ENCODE peak calls at places on chromosome 18, in five cellular contexts. B is WERI-Rb-1; X is mucosa of descending colon; G is HFFc6; T is activated CD8-positive, alpha-beta T cell treated with anti-CD3 and anti-CD28 coated beads for 36 hours. U is an unnamed sample.

GRCh38 chr18:37435996-37436395 is 129.6 kb downstream of the CELF4 start:
- DNase-seq in B (no peak), X (no peak), G (no peak), T (no peak), U (no peak)

GRCh38 chr18:11847811-11848210 is 3.4 kb upstream of the CHMP1B start:
- DNase-seq in B (no peak), X (no peak), G (no peak), T (no peak), U (no peak)

GRCh38 chr18:62982600-62983251 is 267.4 kb downstream of the PHLPP1 start:
- DNase-seq in B (peak), X (peak), G (peak), T (peak), U (peak)

GRCh38 chr18:9736942-9737813 is 29.1 kb downstream of the RAB31 start:
- DNase-seq in B (no peak), X (no peak), G (peak), T (no peak), U (no peak)

GRCh38 chr18:28177828-28178635 is 1.1 kb upstream of the CDH2 start:
- DNase-seq in B (peak), X (no peak), G (peak), T (no peak), U (peak)

GRCh38 chr18:30254331-30254730 is 788.2 kb downstream of the DSC3 start:
- DNase-seq in B (no peak), X (no peak), G (no peak), T (no peak), U (no peak)

GRCh38 chr18:80232710-80233109 is 14.6 kb downstream of the PARD6G start:
- DNase-seq in B (no peak), X (no peak), G (no peak), T (no peak), U (no peak)

GRCh38 chr18:11845653-11846052 is 5.6 kb upstream of the CHMP1B start:
- DNase-seq in B (no peak), X (no peak), G (no peak), T (no peak), U (no peak)

GRCh38 chr18:75582406-75582821 is 154.9 kb upstream of the SMIM21 start:
- DNase-seq in B (no peak), X (no peak), G (no peak), T (no peak), U (no peak)

GRCh38 chr18:23871410-23871809 is 143.1 kb upstream of the TTC39C start:
- DNase-seq in B (no peak), X (peak), G (no peak), T (peak), U (peak)

GRCh38 chr18:12946549-12947354 is 1.1 kb upstream of the SEH1L start:
- DNase-seq in B (peak), X (no peak), G (peak), T (peak), U (peak)

GRCh38 chr18:35045121-35045520 is 3.9 kb downstream of the MAPRE2 start:
- DNase-seq in B (no peak), X (no peak), G (peak), T (no peak), U (no peak)

GRCh38 chr18:77935342-77935741 is 685.7 kb downstream of the GALR1 start:
- DNase-seq in B (no peak), X (no peak), G (no peak), T (no peak), U (no peak)

GRCh38 chr18:79485788-79486355 is 90.1 kb downstream of the NFATC1 start:
- DNase-seq in B (no peak), X (no peak), G (peak), T (peak), U (no peak)

GRCh38 chr18:58578321-58578720 is 50.6 kb downstream of the ALPK2 start:
- DNase-seq in B (peak), X (no peak), G (no peak), T (no peak), U (no peak)

GRCh38 chr18:45102863-45103262 is 422.2 kb downstream of the SETBP1 start:
- DNase-seq in B (no peak), X (no peak), G (no peak), T (no peak), U (no peak)

GRCh38 chr18:28768791-28769768 is 592.1 kb upstream of the CDH2 start:
- DNase-seq in B (no peak), X (no peak), G (no peak), T (no peak), U (no peak)

DNA sequence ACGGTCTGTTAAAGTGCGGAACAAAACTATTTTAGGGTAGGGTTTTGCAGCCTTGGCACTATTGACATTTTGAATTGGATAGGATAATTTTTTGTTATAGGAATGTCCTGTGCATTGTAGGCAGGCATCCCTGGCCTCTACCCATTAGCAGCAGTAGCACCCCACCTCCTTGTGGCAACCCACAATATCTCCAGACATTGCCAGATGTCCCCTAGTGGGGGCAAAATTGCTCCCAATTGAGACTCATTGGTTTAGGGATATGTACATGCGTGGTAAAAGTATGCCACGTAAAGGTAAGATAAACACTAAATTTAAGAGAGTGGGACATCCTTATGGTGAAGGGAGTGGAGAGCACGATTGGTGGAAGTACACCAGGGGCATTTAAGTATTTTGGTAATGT is 4.6 kb downstream of the MIB1 start:
- DNase-seq in B (no peak), X (no peak), G (no peak), T (no peak), U (no peak)
- TF ChIP-seq CTCF in B (peak), X (no peak), G (peak), T (no peak), U (no peak)

GRCh38 chr18:59696311-59697235 is 650 bp downstream of the CCBE1 start:
- DNase-seq in B (peak), X (no peak), G (peak), T (peak), U (no peak)
- TF ChIP-seq CTCF in B (no peak), X (no peak), G (no peak), T (no peak), U (no peak)

GRCh38 chr18:46888965-46889364 is 28.3 kb downstream of the PIAS2 start:
- DNase-seq in B (no peak), X (no peak), G (no peak), T (no peak), U (no peak)

GRCh38 chr18:46892842-46893241 is 24.5 kb downstream of the PIAS2 start:
- DNase-seq in B (no peak), X (no peak), G (no peak), T (no peak), U (no peak)

GRCh38 chr18:46891742-46892214 is 25.5 kb downstream of the PIAS2 start:
- DNase-seq in B (no peak), X (no peak), G (no peak), T (peak), U (no peak)

GRCh38 chr18:46893360-46893759 is 23.9 kb downstream of the PIAS2 start:
- DNase-seq in B (no peak), X (no peak), G (no peak), T (no peak), U (no peak)

DNA sequence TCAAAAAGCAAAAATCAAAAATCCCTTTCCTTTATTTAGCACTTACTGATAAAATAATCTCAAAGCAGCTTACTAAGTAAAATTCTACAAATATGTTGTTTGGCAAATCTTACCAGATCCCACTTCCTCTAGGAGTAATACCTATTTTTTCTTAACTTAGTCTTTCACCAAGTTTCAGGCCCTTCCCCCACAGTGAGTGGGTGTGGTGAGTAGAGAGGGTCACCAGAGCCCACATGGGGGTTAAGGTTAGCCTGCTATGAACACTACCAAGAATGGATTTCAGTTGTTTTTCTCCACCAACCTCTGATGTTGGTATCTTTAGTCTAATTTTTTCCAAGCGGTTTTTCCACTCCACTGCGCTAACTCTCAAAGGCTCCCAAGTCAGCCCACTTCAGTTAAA is 23.2 kb downstream of the PIAS2 start:
- DNase-seq in B (no peak), X (no peak), G (no peak), T (peak), U (no peak)
- TF ChIP-seq CTCF in B (no peak), X (no peak), G (no peak), T (no peak), U (no peak)

DNA sequence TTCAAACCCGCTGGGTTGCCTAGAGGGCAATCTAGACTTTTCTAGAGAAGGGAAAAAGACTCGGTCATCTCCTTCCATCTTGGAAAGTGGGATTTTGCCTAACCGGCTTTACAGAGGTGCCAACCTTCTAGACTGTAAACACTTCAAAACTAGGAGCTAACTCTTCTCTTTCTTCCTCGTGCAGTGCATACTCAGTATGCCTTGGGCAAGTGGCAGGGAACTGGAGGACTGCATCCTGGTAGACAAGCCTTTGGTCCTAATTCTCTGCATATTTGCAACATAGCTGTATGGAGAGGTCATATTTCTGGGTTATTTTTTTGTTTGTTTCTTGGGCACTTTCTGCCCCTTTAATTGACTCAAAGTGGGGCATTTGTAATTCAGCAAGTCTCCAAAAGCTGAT is 6.0 kb upstream of the GATA6 start:
- DNase-seq in B (no peak), X (no peak), G (no peak), T (no peak), U (no peak)
- TF ChIP-seq CTCF in B (no peak), X (no peak), G (no peak), T (no peak), U (no peak)

GRCh38 chr18:49547701-49548100 is 14.2 kb upstream of the LIPG start:
- DNase-seq in B (no peak), X (no peak), G (no peak), T (no peak), U (peak)
- TF ChIP-seq CTCF in B (no peak), X (no peak), G (no peak), T (no peak), U (no peak)

GRCh38 chr18:22219568-22220355 is 50.4 kb downstream of the GATA6 start:
- DNase-seq in B (no peak), X (no peak), G (no peak), T (no peak), U (no peak)
- TF ChIP-seq CTCF in B (no peak), X (no peak), G (peak), T (no peak), U (no peak)